ENCODE peak calls at places on chromosomes 5 and 9, in ten cellular contexts. One of them, this sample, is unnamed.

GRCh38 chr9:137294091-137294683 is 7.9 kb downstream of the NRARP start:
- DNase-seq in fibroblast of the aortic adventitia: peak
- DNase-seq in heart right ventricle: peak
- DNase-seq in pancreas: peak
- DNase-seq in AG10803: no peak
- DNase-seq in cardiac fibroblast: peak
- DNase-seq in uterus: no peak
- DNase-seq in kidney: peak
- DNase-seq in left ventricle myocardium inferior: no peak
- DNase-seq in astrocyte of the spinal cord: peak
- DNase-seq in this sample: peak

GRCh38 chr5:168472329-168472728 is 13.9 kb upstream of the RARS1 start:
- DNase-seq in fibroblast of the aortic adventitia: peak
- DNase-seq in heart right ventricle: no peak
- DNase-seq in pancreas: no peak
- DNase-seq in AG10803: peak
- DNase-seq in cardiac fibroblast: peak
- DNase-seq in uterus: no peak
- DNase-seq in kidney: no peak
- DNase-seq in left ventricle myocardium inferior: no peak
- DNase-seq in astrocyte of the spinal cord: peak
- DNase-seq in this sample: peak

GRCh38 chr5:195401-196160 is 4.3 kb downstream of the LRRC14B start:
- DNase-seq in fibroblast of the aortic adventitia: no peak
- DNase-seq in heart right ventricle: no peak
- DNase-seq in pancreas: peak
- DNase-seq in AG10803: no peak
- DNase-seq in cardiac fibroblast: no peak
- DNase-seq in uterus: no peak
- DNase-seq in kidney: peak
- DNase-seq in left ventricle myocardium inferior: no peak
- DNase-seq in astrocyte of the spinal cord: no peak
- DNase-seq in this sample: no peak

GRCh38 chr5:54304031-54304430 is 6.3 kb downstream of the ARL15 start:
- DNase-seq in fibroblast of the aortic adventitia: no peak
- DNase-seq in heart right ventricle: no peak
- DNase-seq in pancreas: no peak
- DNase-seq in AG10803: no peak
- DNase-seq in cardiac fibroblast: no peak
- DNase-seq in uterus: no peak
- DNase-seq in kidney: no peak
- DNase-seq in left ventricle myocardium inferior: no peak
- DNase-seq in astrocyte of the spinal cord: no peak
- DNase-seq in this sample: no peak

GRCh38 chr5:154603978-154604679 is 126.1 kb upstream of the HAND1 start:
- DNase-seq in fibroblast of the aortic adventitia: peak
- DNase-seq in heart right ventricle: peak
- DNase-seq in pancreas: peak
- DNase-seq in AG10803: peak
- DNase-seq in cardiac fibroblast: peak
- DNase-seq in uterus: no peak
- DNase-seq in kidney: no peak
- DNase-seq in left ventricle myocardium inferior: peak
- DNase-seq in astrocyte of the spinal cord: no peak
- DNase-seq in this sample: peak

GRCh38 chr5:91187032-91187431 is 196.1 kb downstream of the ARRDC3 start:
- DNase-seq in fibroblast of the aortic adventitia: no peak
- DNase-seq in heart right ventricle: no peak
- DNase-seq in pancreas: no peak
- DNase-seq in AG10803: no peak
- DNase-seq in cardiac fibroblast: no peak
- DNase-seq in uterus: no peak
- DNase-seq in kidney: no peak
- DNase-seq in left ventricle myocardium inferior: no peak
- DNase-seq in astrocyte of the spinal cord: no peak
- DNase-seq in this sample: no peak

GRCh38 chr5:133723126-133723525 is 110.8 kb upstream of the FSTL4 start:
- DNase-seq in fibroblast of the aortic adventitia: no peak
- DNase-seq in heart right ventricle: no peak
- DNase-seq in pancreas: no peak
- DNase-seq in AG10803: no peak
- DNase-seq in cardiac fibroblast: no peak
- DNase-seq in uterus: no peak
- DNase-seq in kidney: no peak
- DNase-seq in left ventricle myocardium inferior: no peak
- DNase-seq in astrocyte of the spinal cord: no peak
- DNase-seq in this sample: no peak

GRCh38 chr5:75510836-75511434 is 494 bp downstream of the CERT1 start:
- DNase-seq in fibroblast of the aortic adventitia: no peak
- DNase-seq in heart right ventricle: peak
- DNase-seq in pancreas: peak
- DNase-seq in AG10803: peak
- DNase-seq in cardiac fibroblast: peak
- DNase-seq in uterus: peak
- DNase-seq in kidney: peak
- DNase-seq in left ventricle myocardium inferior: peak
- DNase-seq in astrocyte of the spinal cord: no peak
- DNase-seq in this sample: no peak

GRCh38 chr5:112312295-112312694 is 106.8 kb downstream of the EPB41L4A start:
- DNase-seq in fibroblast of the aortic adventitia: no peak
- DNase-seq in heart right ventricle: no peak
- DNase-seq in pancreas: no peak
- DNase-seq in AG10803: no peak
- DNase-seq in cardiac fibroblast: no peak
- DNase-seq in uterus: no peak
- DNase-seq in kidney: no peak
- DNase-seq in left ventricle myocardium inferior: no peak
- DNase-seq in astrocyte of the spinal cord: no peak
- DNase-seq in this sample: no peak

GRCh38 chr9:74513221-74513620 is 16.1 kb downstream of the RORB start:
- DNase-seq in fibroblast of the aortic adventitia: no peak
- DNase-seq in heart right ventricle: no peak
- DNase-seq in pancreas: no peak
- DNase-seq in AG10803: no peak
- DNase-seq in cardiac fibroblast: no peak
- DNase-seq in uterus: no peak
- DNase-seq in kidney: no peak
- DNase-seq in left ventricle myocardium inferior: no peak
- DNase-seq in astrocyte of the spinal cord: no peak
- DNase-seq in this sample: no peak

GRCh38 chr5:153883829-153884228 is 154.9 kb downstream of the FAM114A2 start:
- DNase-seq in fibroblast of the aortic adventitia: peak
- DNase-seq in heart right ventricle: no peak
- DNase-seq in pancreas: no peak
- DNase-seq in AG10803: peak
- DNase-seq in cardiac fibroblast: no peak
- DNase-seq in uterus: no peak
- DNase-seq in kidney: no peak
- DNase-seq in left ventricle myocardium inferior: no peak
- DNase-seq in astrocyte of the spinal cord: peak
- DNase-seq in this sample: peak

GRCh38 chr9:125440411-125440810 is 178.8 kb downstream of the GAPVD1 start:
- DNase-seq in fibroblast of the aortic adventitia: no peak
- DNase-seq in heart right ventricle: no peak
- DNase-seq in pancreas: no peak
- DNase-seq in AG10803: no peak
- DNase-seq in cardiac fibroblast: no peak
- DNase-seq in uterus: no peak
- DNase-seq in kidney: no peak
- DNase-seq in left ventricle myocardium inferior: no peak
- DNase-seq in astrocyte of the spinal cord: no peak
- DNase-seq in this sample: no peak

GRCh38 chr9:28166179-28166578 is 592.9 kb upstream of the C9orf72 start:
- DNase-seq in fibroblast of the aortic adventitia: no peak
- DNase-seq in heart right ventricle: no peak
- DNase-seq in pancreas: no peak
- DNase-seq in AG10803: no peak
- DNase-seq in cardiac fibroblast: no peak
- DNase-seq in uterus: no peak
- DNase-seq in kidney: no peak
- DNase-seq in left ventricle myocardium inferior: no peak
- DNase-seq in astrocyte of the spinal cord: peak
- DNase-seq in this sample: no peak

GRCh38 chr5:684771-685216 is 8.4 kb downstream of the TPPP start:
- DNase-seq in fibroblast of the aortic adventitia: no peak
- DNase-seq in heart right ventricle: no peak
- DNase-seq in pancreas: peak
- DNase-seq in AG10803: no peak
- DNase-seq in cardiac fibroblast: no peak
- DNase-seq in uterus: peak
- DNase-seq in kidney: peak
- DNase-seq in left ventricle myocardium inferior: peak
- DNase-seq in astrocyte of the spinal cord: no peak
- DNase-seq in this sample: no peak

GRCh38 chr5:12023614-12024241 is 119.5 kb upstream of the CTNND2 start:
- DNase-seq in fibroblast of the aortic adventitia: peak
- DNase-seq in heart right ventricle: no peak
- DNase-seq in pancreas: no peak
- DNase-seq in AG10803: peak
- DNase-seq in cardiac fibroblast: peak
- DNase-seq in uterus: no peak
- DNase-seq in kidney: no peak
- DNase-seq in left ventricle myocardium inferior: no peak
- DNase-seq in astrocyte of the spinal cord: peak
- DNase-seq in this sample: peak

GRCh38 chr5:67221487-67222242 is 25.1 kb upstream of the CD180 start:
- DNase-seq in fibroblast of the aortic adventitia: no peak
- DNase-seq in heart right ventricle: no peak
- DNase-seq in pancreas: no peak
- DNase-seq in AG10803: no peak
- DNase-seq in cardiac fibroblast: no peak
- DNase-seq in uterus: no peak
- DNase-seq in kidney: no peak
- DNase-seq in left ventricle myocardium inferior: no peak
- DNase-seq in astrocyte of the spinal cord: no peak
- DNase-seq in this sample: no peak

GRCh38 chr5:175466700-175467318 is 11.6 kb upstream of the SFXN1 start:
- DNase-seq in fibroblast of the aortic adventitia: peak
- DNase-seq in heart right ventricle: peak
- DNase-seq in pancreas: no peak
- DNase-seq in AG10803: peak
- DNase-seq in cardiac fibroblast: peak
- DNase-seq in uterus: peak
- DNase-seq in kidney: no peak
- DNase-seq in left ventricle myocardium inferior: peak
- DNase-seq in astrocyte of the spinal cord: no peak
- DNase-seq in this sample: no peak

GRCh38 chr5:117394506-117395157 is 820.0 kb upstream of the SEMA6A start:
- DNase-seq in fibroblast of the aortic adventitia: no peak
- DNase-seq in heart right ventricle: no peak
- DNase-seq in pancreas: no peak
- DNase-seq in AG10803: no peak
- DNase-seq in cardiac fibroblast: no peak
- DNase-seq in uterus: no peak
- DNase-seq in kidney: no peak
- DNase-seq in left ventricle myocardium inferior: no peak
- DNase-seq in astrocyte of the spinal cord: no peak
- DNase-seq in this sample: no peak
- H3K4me3 ChIP-seq in fibroblast of the aortic adventitia: no peak
- H3K4me3 ChIP-seq in heart right ventricle: no peak
- H3K4me3 ChIP-seq in pancreas: no peak
- H3K4me3 ChIP-seq in AG10803: no peak
- H3K4me3 ChIP-seq in cardiac fibroblast: no peak
- H3K4me3 ChIP-seq in uterus: no peak
- H3K4me3 ChIP-seq in kidney: no peak
- H3K4me3 ChIP-seq in left ventricle myocardium inferior: no peak
- H3K4me3 ChIP-seq in astrocyte of the spinal cord: no peak
- H3K4me3 ChIP-seq in this sample: no peak

GRCh38 chr5:151236888-151237287 is 13.0 kb upstream of the CCDC69 start:
- DNase-seq in fibroblast of the aortic adventitia: no peak
- DNase-seq in heart right ventricle: no peak
- DNase-seq in pancreas: no peak
- DNase-seq in AG10803: no peak
- DNase-seq in cardiac fibroblast: no peak
- DNase-seq in uterus: no peak
- DNase-seq in kidney: no peak
- DNase-seq in left ventricle myocardium inferior: no peak
- DNase-seq in astrocyte of the spinal cord: no peak
- DNase-seq in this sample: no peak
- TF ChIP-seq CTCF in fibroblast of the aortic adventitia: no peak
- TF ChIP-seq CTCF in heart right ventricle: no peak
- TF ChIP-seq CTCF in pancreas: no peak
- TF ChIP-seq CTCF in AG10803: no peak
- TF ChIP-seq CTCF in cardiac fibroblast: no peak
- TF ChIP-seq CTCF in uterus: no peak
- TF ChIP-seq CTCF in kidney: no peak
- TF ChIP-seq CTCF in left ventricle myocardium inferior: no peak
- TF ChIP-seq CTCF in astrocyte of the spinal cord: no peak
- TF ChIP-seq CTCF in this sample: no peak

GRCh38 chr9:93181672-93182435 is 2.1 kb upstream of the WNK2 start:
- DNase-seq in fibroblast of the aortic adventitia: no peak
- DNase-seq in heart right ventricle: no peak
- DNase-seq in pancreas: no peak
- DNase-seq in AG10803: no peak
- DNase-seq in cardiac fibroblast: no peak
- DNase-seq in uterus: no peak
- DNase-seq in kidney: no peak
- DNase-seq in left ventricle myocardium inferior: no peak
- DNase-seq in astrocyte of the spinal cord: no peak
- DNase-seq in this sample: no peak

GRCh38 chr9:93182572-93182971 is 1.4 kb upstream of the WNK2 start:
- DNase-seq in fibroblast of the aortic adventitia: no peak
- DNase-seq in heart right ventricle: no peak
- DNase-seq in pancreas: peak
- DNase-seq in AG10803: no peak
- DNase-seq in cardiac fibroblast: no peak
- DNase-seq in uterus: no peak
- DNase-seq in kidney: no peak
- DNase-seq in left ventricle myocardium inferior: no peak
- DNase-seq in astrocyte of the spinal cord: no peak
- DNase-seq in this sample: no peak

GRCh38 chr9:93184439-93185221 is 691 bp downstream of the WNK2 start:
- DNase-seq in fibroblast of the aortic adventitia: no peak
- DNase-seq in heart right ventricle: peak
- DNase-seq in pancreas: peak
- DNase-seq in AG10803: no peak
- DNase-seq in cardiac fibroblast: no peak
- DNase-seq in uterus: no peak
- DNase-seq in kidney: no peak
- DNase-seq in left ventricle myocardium inferior: no peak
- DNase-seq in astrocyte of the spinal cord: no peak
- DNase-seq in this sample: no peak

GRCh38 chr9:93183663-93184438 is at the start of gene WNK2:
- DNase-seq in fibroblast of the aortic adventitia: no peak
- DNase-seq in heart right ventricle: peak
- DNase-seq in pancreas: peak
- DNase-seq in AG10803: no peak
- DNase-seq in cardiac fibroblast: peak
- DNase-seq in uterus: no peak
- DNase-seq in kidney: peak
- DNase-seq in left ventricle myocardium inferior: no peak
- DNase-seq in astrocyte of the spinal cord: no peak
- DNase-seq in this sample: no peak

GRCh38 chr9:93183106-93183662 is 755 bp upstream of the WNK2 start:
- DNase-seq in fibroblast of the aortic adventitia: no peak
- DNase-seq in heart right ventricle: no peak
- DNase-seq in pancreas: no peak
- DNase-seq in AG10803: no peak
- DNase-seq in cardiac fibroblast: no peak
- DNase-seq in uterus: no peak
- DNase-seq in kidney: no peak
- DNase-seq in left ventricle myocardium inferior: no peak
- DNase-seq in astrocyte of the spinal cord: no peak
- DNase-seq in this sample: no peak
- H3K4me3 ChIP-seq in fibroblast of the aortic adventitia: no peak
- H3K4me3 ChIP-seq in heart right ventricle: no peak
- H3K4me3 ChIP-seq in pancreas: peak
- H3K4me3 ChIP-seq in AG10803: no peak
- H3K4me3 ChIP-seq in cardiac fibroblast: no peak
- H3K4me3 ChIP-seq in uterus: no peak
- H3K4me3 ChIP-seq in kidney: no peak
- H3K4me3 ChIP-seq in left ventricle myocardium inferior: peak
- H3K4me3 ChIP-seq in astrocyte of the spinal cord: no peak
- H3K4me3 ChIP-seq in this sample: no peak

GRCh38 chr5:132008163-132008473 is 3.3 kb downstream of the ACSL6 start:
- DNase-seq in fibroblast of the aortic adventitia: no peak
- DNase-seq in heart right ventricle: no peak
- DNase-seq in pancreas: no peak
- DNase-seq in AG10803: no peak
- DNase-seq in cardiac fibroblast: no peak
- DNase-seq in uterus: no peak
- DNase-seq in kidney: peak
- DNase-seq in left ventricle myocardium inferior: no peak
- DNase-seq in astrocyte of the spinal cord: no peak
- DNase-seq in this sample: no peak
- TF ChIP-seq CTCF in fibroblast of the aortic adventitia: no peak
- TF ChIP-seq CTCF in heart right ventricle: no peak
- TF ChIP-seq CTCF in pancreas: no peak
- TF ChIP-seq CTCF in AG10803: no peak
- TF ChIP-seq CTCF in cardiac fibroblast: no peak
- TF ChIP-seq CTCF in uterus: no peak
- TF ChIP-seq CTCF in kidney: no peak
- TF ChIP-seq CTCF in left ventricle myocardium inferior: no peak
- TF ChIP-seq CTCF in astrocyte of the spinal cord: no peak
- TF ChIP-seq CTCF in this sample: no peak